ENCODE peak calls at places on chromosomes 6 and 20, in nine cellular contexts. X, P, A, B, Z, J, Y, M and H are unnamed samples.

GRCh38 chr6:24227556-24227955 is 101.5 kb downstream of the NRSN1 start:
- DNase-seq in X (no peak), P (no peak), A (no peak), B (no peak), Z (no peak), J (no peak), Y (no peak), M (no peak), H (no peak)

GRCh38 chr20:5718896-5719595 is 31.2 kb upstream of the SHLD1 start:
- DNase-seq in X (no peak), P (no peak), A (no peak), B (no peak), Z (peak; percentile 39), J (no peak), Y (no peak), M (no peak), H (no peak)

GRCh38 chr20:6277661-6278060 is 154.8 kb upstream of the FERMT1 start:
- DNase-seq in X (no peak), P (no peak), A (no peak), B (no peak), Z (no peak), J (no peak), Y (no peak), M (no peak), H (no peak)

GRCh38 chr6:129183681-129184216 is 300.8 kb downstream of the LAMA2 start:
- DNase-seq in X (no peak), P (no peak), A (no peak), B (no peak), Z (no peak), J (no peak), Y (no peak), M (peak; percentile 71), H (no peak)

GRCh38 chr20:44911264-44911921 is 1.5 kb downstream of the PABPC1L start:
- DNase-seq in X (peak; percentile 80), P (peak; percentile 83), A (peak; percentile 46), B (peak; percentile 89), Z (no peak), J (peak; percentile 72), Y (peak; percentile 68), M (peak; percentile 92), H (no peak)

GRCh38 chr6:92196320-92196719 is 1223.0 kb downstream of the EPHA7 start:
- DNase-seq in X (no peak), P (no peak), A (no peak), B (no peak), Z (no peak), J (no peak), Y (no peak), M (no peak), H (no peak)

GRCh38 chr6:13302751-13303667 is 25.3 kb downstream of the TBC1D7 start:
- DNase-seq in X (peak; percentile 12), P (peak; percentile 87), A (peak; percentile 14), B (peak; percentile 75), Z (peak; percentile 51), J (no peak), Y (peak; percentile 70), M (peak; percentile 95), H (peak; percentile 88)

GRCh38 chr6:100946711-100947110 is 65.6 kb upstream of the ASCC3 start:
- DNase-seq in X (no peak), P (no peak), A (no peak), B (no peak), Z (no peak), J (no peak), Y (no peak), M (no peak), H (no peak)

GRCh38 chr6:118598324-118598723 is 50.2 kb downstream of the PLN start:
- DNase-seq in X (no peak), P (no peak), A (no peak), B (no peak), Z (no peak), J (no peak), Y (no peak), M (no peak), H (no peak)

GRCh38 chr20:51961964-51962761 is 159.8 kb upstream of the SALL4 start:
- DNase-seq in X (no peak), P (no peak), A (no peak), B (no peak), Z (no peak), J (no peak), Y (no peak), M (no peak), H (no peak)
- H3K4me3 ChIP-seq in X (no peak overlapping the region), P (no peak overlapping the region), A (no peak overlapping the region), B (peak overlapping the region; percentile 25), Z (no peak overlapping the region), J (no peak overlapping the region), Y (no peak overlapping the region), M (no peak overlapping the region), H (no peak overlapping the region)

GRCh38 chr6:5259428-5259827 is 1.3 kb downstream of the LYRM4 start:
- DNase-seq in X (no peak), P (no peak), A (no peak), B (no peak), Z (no peak), J (no peak), Y (no peak), M (no peak), H (no peak)

GRCh38 chr6:5261545-5262109 is 314 bp downstream of the FARS2 start:
- DNase-seq in X (no peak), P (no peak), A (no peak), B (no peak), Z (no peak), J (no peak), Y (no peak), M (peak; percentile 17), H (no peak)

GRCh38 chr6:5257400-5257799 is 3.4 kb downstream of the LYRM4 start:
- DNase-seq in X (no peak), P (no peak), A (no peak), B (no peak), Z (no peak), J (no peak), Y (no peak), M (no peak), H (no peak)

GRCh38 chr6:5260111-5260620 is 584 bp downstream of the LYRM4 start:
- DNase-seq in X (peak; percentile 75), P (peak; percentile 93), A (peak; percentile 72), B (peak; percentile 84), Z (no peak), J (peak; percentile 55), Y (peak; percentile 84), M (peak; percentile 68), H (peak; percentile 70)

DNA sequence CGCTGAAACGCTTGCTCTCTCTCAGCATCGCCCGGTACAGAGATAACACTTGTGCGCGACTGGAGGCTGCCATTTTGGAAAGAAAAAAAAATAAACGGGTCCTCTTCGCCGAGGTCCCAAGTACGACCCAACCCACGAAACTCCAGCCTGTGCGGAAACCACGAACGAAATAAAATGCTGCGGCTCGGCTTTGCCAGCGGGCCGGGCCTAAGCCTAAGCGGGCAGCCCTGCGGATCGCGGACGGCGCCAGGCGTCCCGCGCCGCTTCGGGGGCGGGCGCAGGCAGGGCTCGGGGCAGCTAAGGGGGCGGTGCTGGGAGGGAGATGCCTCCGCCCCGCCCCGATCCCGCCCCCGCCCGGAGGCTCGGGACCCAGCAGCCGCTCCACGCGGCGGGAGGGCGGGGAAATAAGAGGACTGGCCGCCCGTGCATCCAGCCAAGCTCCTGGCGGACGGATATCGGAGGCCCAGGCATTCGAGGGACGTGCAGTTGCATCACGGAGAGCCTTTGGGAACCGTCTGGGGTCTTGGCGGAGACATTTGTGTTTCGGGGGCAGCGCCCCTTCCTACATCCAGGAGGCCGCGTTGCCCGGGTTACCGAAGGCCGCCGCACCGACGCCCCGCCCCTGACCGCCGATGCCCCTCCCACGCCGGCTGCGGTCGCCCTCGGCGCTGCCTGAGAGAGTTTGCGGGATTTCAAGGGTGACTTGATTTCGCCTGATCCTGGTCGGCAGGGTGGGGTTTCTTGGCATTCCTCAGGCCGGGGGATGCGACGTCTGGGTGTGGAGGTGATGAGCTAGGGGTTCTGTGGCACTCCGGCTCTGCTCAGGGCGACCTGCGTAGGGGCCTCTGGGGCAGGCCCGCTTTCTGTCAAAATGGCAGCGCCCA is at the start of the genes FARS2 and LYRM4:
- DNase-seq in X (peak; percentile 94), P (peak; percentile 98), A (peak; percentile 92), B (peak; percentile 96), Z (peak; percentile 92), J (peak; percentile 85), Y (peak; percentile 94), M (peak; percentile 85), H (peak; percentile 92)
- TF ChIP-seq CTCF in X (no peak), P (peak; percentile 21), A (no peak), B (no peak), Z (no peak), J (peak; percentile 30), Y (no peak), M (no peak), H (no peak)

GRCh38 chr6:151101116-151101810 is 138.5 kb upstream of the AKAP12 start:
- DNase-seq in X (no peak), P (no peak), A (no peak), B (no peak), Z (no peak), J (no peak), Y (no peak), M (no peak), H (no peak)
- H3K27ac ChIP-seq in X (no peak overlapping the region), P (peak overlapping the region; percentile 53), A (no peak overlapping the region), B (no peak overlapping the region), Z (no peak overlapping the region), J (peak overlapping the region; percentile 7), Y (no peak overlapping the region), M (no peak overlapping the region), H (no peak overlapping the region)

GRCh38 chr6:37103169-37104039 is 66.5 kb upstream of the PIM1 start:
- DNase-seq in X (peak; percentile 97), P (peak; percentile 81), A (no peak), B (peak; percentile 84), Z (peak; percentile 83), J (no peak), Y (peak; percentile 95), M (peak; percentile 66), H (peak; percentile 77)

GRCh38 chr6:37100740-37101139 is 69.2 kb upstream of the PIM1 start:
- DNase-seq in X (no peak), P (no peak), A (no peak), B (no peak), Z (no peak), J (no peak), Y (no peak), M (no peak), H (no peak)

GRCh38 chr6:37099442-37099841 is 70.5 kb upstream of the PIM1 start:
- DNase-seq in X (no peak), P (no peak), A (no peak), B (no peak), Z (peak; percentile 27), J (no peak), Y (no peak), M (peak; percentile 66), H (no peak)

GRCh38 chr6:37102299-37103168 is 67.4 kb upstream of the PIM1 start:
- DNase-seq in X (peak; percentile 91), P (peak; percentile 92), A (peak; percentile 78), B (peak; percentile 91), Z (peak; percentile 87), J (peak; percentile 80), Y (peak; percentile 91), M (peak; percentile 82), H (peak; percentile 94)

DNA sequence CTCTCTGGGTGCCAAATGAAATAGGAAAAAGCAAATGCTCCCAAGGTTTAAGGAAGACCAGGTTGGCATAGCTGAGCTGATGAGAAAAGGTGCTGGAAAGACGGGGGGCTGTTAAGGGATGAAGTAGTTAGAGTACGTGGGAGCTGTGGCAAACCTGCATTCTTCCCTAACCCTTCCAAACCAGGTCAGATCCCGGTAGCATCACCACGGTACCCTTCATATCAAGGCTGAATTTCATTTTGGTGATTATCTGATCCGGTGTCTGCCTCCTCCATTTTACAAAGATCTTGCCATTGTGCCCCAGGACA is 68.0 kb upstream of the PIM1 start:
- DNase-seq in X (no peak), P (no peak), A (no peak), B (no peak), Z (no peak), J (no peak), Y (no peak), M (no peak), H (no peak)
- H3K4me3 ChIP-seq in X (no peak overlapping the region), P (peak overlapping the region; percentile 43), A (peak overlapping the region; percentile 45), B (peak overlapping the region; percentile 43), Z (peak overlapping the region; percentile 58), J (peak overlapping the region; percentile 46), Y (peak overlapping the region; percentile 35), M (peak overlapping the region; percentile 59), H (peak overlapping the region; percentile 53)